ENCODE peak calls at places on chromosome 10, in five cellular contexts. One of them, this sample, is unnamed.

GRCh38 chr10:12643279-12643678 is 293.9 kb downstream of the CAMK1D start:
- DNase-seq in A549: no peak
- DNase-seq in H1: peak; percentile 9
- DNase-seq in coronary artery: no peak
- DNase-seq in fibroblast of the conjunctiva: no peak
- DNase-seq in this sample: no peak

GRCh38 chr10:48608279-48608681 is 3.4 kb upstream of the ARHGAP22 start:
- DNase-seq in coronary artery: peak; percentile 50
- DNase-seq in H1: peak; percentile 43
- DNase-seq in fibroblast of the conjunctiva: no peak
- DNase-seq in A549: peak; percentile 57
- DNase-seq in this sample: peak; percentile 48

GRCh38 chr10:107546986-107547385 is 382.5 kb upstream of the SORCS1 start:
- DNase-seq in fibroblast of the conjunctiva: no peak
- DNase-seq in A549: no peak
- DNase-seq in H1: no peak
- DNase-seq in coronary artery: no peak
- DNase-seq in this sample: no peak

GRCh38 chr10:18753496-18753895 is 94.3 kb downstream of the ARL5B start:
- DNase-seq in coronary artery: no peak
- DNase-seq in A549: peak; percentile 4
- DNase-seq in fibroblast of the conjunctiva: no peak
- DNase-seq in H1: no peak
- DNase-seq in this sample: no peak

GRCh38 chr10:4514445-4515108 is 311.4 kb upstream of the AKR1E2 start:
- DNase-seq in H1: no peak
- DNase-seq in coronary artery: peak; percentile 84
- DNase-seq in A549: no peak
- DNase-seq in fibroblast of the conjunctiva: no peak
- DNase-seq in this sample: no peak

GRCh38 chr10:69241575-69241974 is 21.4 kb downstream of the HKDC1 start:
- DNase-seq in A549: no peak
- DNase-seq in coronary artery: no peak
- DNase-seq in H1: no peak
- DNase-seq in fibroblast of the conjunctiva: no peak
- DNase-seq in this sample: no peak

GRCh38 chr10:64346391-64346790 is 825.2 kb downstream of the REEP3 start:
- DNase-seq in H1: no peak
- DNase-seq in A549: no peak
- DNase-seq in fibroblast of the conjunctiva: no peak
- DNase-seq in coronary artery: no peak
- DNase-seq in this sample: no peak

GRCh38 chr10:124697837-124698559 is 46.2 kb downstream of the FAM53B start:
- DNase-seq in coronary artery: no peak
- DNase-seq in H1: no peak
- DNase-seq in fibroblast of the conjunctiva: no peak
- DNase-seq in A549: no peak
- DNase-seq in this sample: no peak

GRCh38 chr10:91709394-91709798 is 76.5 kb upstream of the PPP1R3C start:
- DNase-seq in A549: no peak
- DNase-seq in fibroblast of the conjunctiva: no peak
- DNase-seq in coronary artery: no peak
- DNase-seq in H1: no peak
- DNase-seq in this sample: peak; percentile 32

GRCh38 chr10:102643346-102644065 is 773 bp upstream of the TRIM8 start:
- DNase-seq in coronary artery: no peak
- DNase-seq in H1: no peak
- DNase-seq in fibroblast of the conjunctiva: peak; percentile 52
- DNase-seq in A549: peak; percentile 78
- DNase-seq in this sample: peak; percentile 85

GRCh38 chr10:118590334-118590733 is 5.1 kb downstream of the PRLHR start:
- DNase-seq in H1: no peak
- DNase-seq in fibroblast of the conjunctiva: no peak
- DNase-seq in coronary artery: no peak
- DNase-seq in A549: peak; percentile 15
- DNase-seq in this sample: peak; percentile 20

GRCh38 chr10:65945071-65945470 is 980.8 kb upstream of the LRRTM3 start:
- DNase-seq in H1: no peak
- DNase-seq in fibroblast of the conjunctiva: no peak
- DNase-seq in coronary artery: no peak
- DNase-seq in A549: no peak
- DNase-seq in this sample: no peak

GRCh38 chr10:110774069-110775021 is 97.4 kb upstream of the PDCD4 start:
- DNase-seq in fibroblast of the conjunctiva: peak; percentile 26
- DNase-seq in A549: peak; percentile 52
- DNase-seq in H1: no peak
- DNase-seq in coronary artery: no peak
- DNase-seq in this sample: peak; percentile 26

GRCh38 chr10:100377830-100378229 is 30.8 kb downstream of the SCD start:
- DNase-seq in fibroblast of the conjunctiva: no peak
- DNase-seq in A549: no peak
- DNase-seq in coronary artery: no peak
- DNase-seq in H1: no peak
- DNase-seq in this sample: no peak

GRCh38 chr10:27741173-27742091 is 4.2 kb downstream of the MKX start:
- DNase-seq in H1: no peak
- DNase-seq in fibroblast of the conjunctiva: no peak
- DNase-seq in A549: no peak
- DNase-seq in coronary artery: no peak
- DNase-seq in this sample: no peak

GRCh38 chr10:60801538-60801937 is 23.3 kb downstream of the CDK1 start:
- DNase-seq in fibroblast of the conjunctiva: no peak
- DNase-seq in H1: no peak
- DNase-seq in A549: no peak
- DNase-seq in coronary artery: no peak
- DNase-seq in this sample: peak; percentile 33

GRCh38 chr10:91607661-91608442 is 25.0 kb downstream of the PPP1R3C start:
- DNase-seq in H1: no peak
- DNase-seq in A549: no peak
- DNase-seq in fibroblast of the conjunctiva: no peak
- DNase-seq in coronary artery: no peak
- DNase-seq in this sample: no peak

GRCh38 chr10:10519674-10520073 is 498.0 kb upstream of the CELF2 start:
- DNase-seq in coronary artery: no peak
- DNase-seq in fibroblast of the conjunctiva: no peak
- DNase-seq in H1: no peak
- DNase-seq in A549: no peak
- DNase-seq in this sample: no peak

GRCh38 chr10:123309740-123310139 is 155.5 kb downstream of the BUB3 start:
- DNase-seq in coronary artery: no peak
- DNase-seq in A549: no peak
- DNase-seq in fibroblast of the conjunctiva: peak; percentile 4
- DNase-seq in H1: no peak
- DNase-seq in this sample: peak; percentile 23

GRCh38 chr10:103491729-103492364 is 1.7 kb upstream of the NEURL1 start:
- DNase-seq in coronary artery: no peak
- DNase-seq in fibroblast of the conjunctiva: peak; percentile 78
- DNase-seq in A549: peak; percentile 77
- DNase-seq in H1: no peak
- DNase-seq in this sample: peak; percentile 73